ENCODE peak calls at places on chromosome 14, in nine cellular contexts. U is HT1080, W is hypothalamus, T is HEK293T, S is nephron progenitor cell, L is NT2/D1, E is GM12865, C is NCI-H1105 treated with DMSO at 0.1 percent for 48 hours, A is iris pigment epithelial cell. H is an unnamed sample.

GRCh38 chr14:78170203-78170602 is at the start of gene NRXN3:
- DNase-seq in U (no peak), W (peak; percentile 16), T (peak; percentile 23), S (peak; percentile 65), L (peak; percentile 50), E (no peak), C (peak; percentile 73), A (no peak), H (no peak)

GRCh38 chr14:75562048-75562447 is 16.4 kb upstream of the FLVCR2 start:
- DNase-seq in U (peak; percentile 39), W (no peak), T (no peak), S (no peak), L (no peak), E (no peak), C (no peak), A (no peak), H (no peak)

GRCh38 chr14:61388976-61389576 is 67.7 kb downstream of the PRKCH start:
- DNase-seq in U (peak; percentile 71), W (no peak), T (no peak), S (no peak), L (no peak), E (no peak), C (no peak), A (peak; percentile 17), H (no peak)

GRCh38 chr14:22471545-22472121 is 117.4 kb downstream of the DAD1 start:
- DNase-seq in U (peak; percentile 11), W (peak; percentile 8), T (peak; percentile 66), S (peak; percentile 65), L (no peak), E (peak; percentile 84), C (peak; percentile 19), A (peak; percentile 64), H (peak; percentile 25)

GRCh38 chr14:69131176-69131575 is 21.7 kb downstream of the DCAF5 start:
- DNase-seq in U (no peak), W (no peak), T (no peak), S (no peak), L (no peak), E (no peak), C (no peak), A (no peak), H (no peak)

GRCh38 chr14:20332386-20332945 is 613 bp downstream of the CCNB1IP1 start:
- DNase-seq in U (no peak), W (no peak), T (no peak), S (no peak), L (no peak), E (peak; percentile 13), C (no peak), A (peak; percentile 24), H (no peak)

GRCh38 chr14:51981218-51981854 is 8.0 kb upstream of the RTRAF start:
- DNase-seq in U (no peak), W (no peak), T (no peak), S (no peak), L (no peak), E (peak; percentile 64), C (no peak), A (no peak), H (no peak)

GRCh38 chr14:65704850-65705249 is 292.3 kb downstream of the FUT8 start:
- DNase-seq in U (no peak), W (no peak), T (no peak), S (no peak), L (no peak), E (peak; percentile 48), C (no peak), A (peak; percentile 24), H (no peak)

GRCh38 chr14:74574706-74575105 is 37.3 kb downstream of the LTBP2 start:
- DNase-seq in U (peak; percentile 79), W (no peak), T (no peak), S (no peak), L (no peak), E (no peak), C (no peak), A (no peak), H (no peak)